ENCODE peak calls at places on chromosome 16, in five cellular contexts. One of them, this sample, is unnamed.

GRCh38 chr16:7185689-7186088 is 147.0 kb upstream of the RBFOX1 start:
- DNase-seq in CD8-positive, alpha-beta T cell: no peak
- DNase-seq in GM06990: no peak
- DNase-seq in cardiac fibroblast: peak; percentile 0
- DNase-seq in right lobe of liver: no peak
- DNase-seq in this sample: no peak

GRCh38 chr16:64736887-64737286 is 385.0 kb downstream of the CDH11 start:
- DNase-seq in GM06990: no peak
- DNase-seq in cardiac fibroblast: no peak
- DNase-seq in right lobe of liver: no peak
- DNase-seq in CD8-positive, alpha-beta T cell: no peak
- DNase-seq in this sample: no peak

GRCh38 chr16:59259074-59259963 is 525.2 kb upstream of the GOT2 start:
- DNase-seq in right lobe of liver: no peak
- DNase-seq in cardiac fibroblast: no peak
- DNase-seq in GM06990: no peak
- DNase-seq in CD8-positive, alpha-beta T cell: no peak
- DNase-seq in this sample: no peak

GRCh38 chr16:75222271-75222783 is 3.5 kb downstream of the CTRB1 start:
- DNase-seq in right lobe of liver: no peak
- DNase-seq in CD8-positive, alpha-beta T cell: no peak
- DNase-seq in cardiac fibroblast: no peak
- DNase-seq in GM06990: no peak
- DNase-seq in this sample: no peak

GRCh38 chr16:88652763-88653065 is 1.9 kb upstream of the CYBA start:
- DNase-seq in GM06990: no peak
- DNase-seq in cardiac fibroblast: no peak
- DNase-seq in right lobe of liver: no peak
- DNase-seq in CD8-positive, alpha-beta T cell: no peak
- DNase-seq in this sample: no peak

GRCh38 chr16:22786691-22787090 is 27.3 kb upstream of the HS3ST2 start:
- DNase-seq in cardiac fibroblast: no peak
- DNase-seq in right lobe of liver: no peak
- DNase-seq in GM06990: no peak
- DNase-seq in CD8-positive, alpha-beta T cell: no peak
- DNase-seq in this sample: no peak

GRCh38 chr16:49472598-49472997 is 99.0 kb downstream of the C16orf78 start:
- DNase-seq in GM06990: no peak
- DNase-seq in right lobe of liver: no peak
- DNase-seq in CD8-positive, alpha-beta T cell: no peak
- DNase-seq in cardiac fibroblast: no peak
- DNase-seq in this sample: no peak

GRCh38 chr16:55035037-55035436 is 104.4 kb downstream of the IRX5 start:
- DNase-seq in right lobe of liver: no peak
- DNase-seq in cardiac fibroblast: peak; percentile 12
- DNase-seq in GM06990: no peak
- DNase-seq in CD8-positive, alpha-beta T cell: no peak
- DNase-seq in this sample: peak; percentile 34

GRCh38 chr16:19108409-19109287 is 5.1 kb upstream of the ITPRIPL2 start:
- DNase-seq in GM06990: no peak
- DNase-seq in cardiac fibroblast: no peak
- DNase-seq in right lobe of liver: no peak
- DNase-seq in CD8-positive, alpha-beta T cell: no peak
- DNase-seq in this sample: peak; percentile 69

GRCh38 chr16:8656376-8656775 is 18.0 kb upstream of the ABAT start:
- DNase-seq in CD8-positive, alpha-beta T cell: no peak
- DNase-seq in GM06990: no peak
- DNase-seq in cardiac fibroblast: no peak
- DNase-seq in right lobe of liver: no peak
- DNase-seq in this sample: no peak

GRCh38 chr16:88595101-88595500 is 24.9 kb downstream of the ZC3H18 start:
- DNase-seq in cardiac fibroblast: no peak
- DNase-seq in right lobe of liver: no peak
- DNase-seq in CD8-positive, alpha-beta T cell: no peak
- DNase-seq in GM06990: no peak
- DNase-seq in this sample: no peak

GRCh38 chr16:50955311-50955710 is 195.8 kb downstream of the SALL1 start:
- DNase-seq in cardiac fibroblast: no peak
- DNase-seq in CD8-positive, alpha-beta T cell: no peak
- DNase-seq in GM06990: no peak
- DNase-seq in right lobe of liver: no peak
- DNase-seq in this sample: no peak

GRCh38 chr16:4652561-4652960 is 27.9 kb downstream of the MGRN1 start:
- DNase-seq in CD8-positive, alpha-beta T cell: no peak
- DNase-seq in right lobe of liver: no peak
- DNase-seq in cardiac fibroblast: no peak
- DNase-seq in GM06990: no peak
- DNase-seq in this sample: no peak

GRCh38 chr16:73572135-73572534 is 524.2 kb upstream of the ZFHX3 start:
- DNase-seq in right lobe of liver: no peak
- DNase-seq in CD8-positive, alpha-beta T cell: no peak
- DNase-seq in GM06990: no peak
- DNase-seq in cardiac fibroblast: no peak
- DNase-seq in this sample: peak; percentile 10

GRCh38 chr16:30000768-30001631 is 5.0 kb downstream of the INO80E start:
- DNase-seq in GM06990: no peak
- DNase-seq in CD8-positive, alpha-beta T cell: no peak
- DNase-seq in right lobe of liver: no peak
- DNase-seq in cardiac fibroblast: no peak
- DNase-seq in this sample: no peak

GRCh38 chr16:72195609-72196008 is 23.7 kb upstream of the PMFBP1 start:
- DNase-seq in CD8-positive, alpha-beta T cell: no peak
- DNase-seq in right lobe of liver: no peak
- DNase-seq in cardiac fibroblast: no peak
- DNase-seq in GM06990: no peak
- DNase-seq in this sample: no peak
- TF ChIP-seq CTCF in CD8-positive, alpha-beta T cell: no peak
- TF ChIP-seq CTCF in right lobe of liver: no peak
- TF ChIP-seq CTCF in cardiac fibroblast: no peak
- TF ChIP-seq CTCF in GM06990: no peak
- TF ChIP-seq CTCF in this sample: no peak

GRCh38 chr16:2054543-2055245 is 6.9 kb downstream of the TSC2 start:
- DNase-seq in right lobe of liver: no peak
- DNase-seq in cardiac fibroblast: no peak
- DNase-seq in CD8-positive, alpha-beta T cell: no peak
- DNase-seq in GM06990: no peak
- DNase-seq in this sample: no peak

GRCh38 chr16:2057438-2057837 is 9.7 kb downstream of the TSC2 start:
- DNase-seq in CD8-positive, alpha-beta T cell: no peak
- DNase-seq in right lobe of liver: no peak
- DNase-seq in cardiac fibroblast: no peak
- DNase-seq in GM06990: no peak
- DNase-seq in this sample: no peak

GRCh38 chr16:2056681-2057407 is 9.1 kb downstream of the TSC2 start:
- DNase-seq in CD8-positive, alpha-beta T cell: no peak
- DNase-seq in GM06990: no peak
- DNase-seq in cardiac fibroblast: no peak
- DNase-seq in right lobe of liver: no peak
- DNase-seq in this sample: no peak

GRCh38 chr16:2053897-2054296 is 6.1 kb downstream of the TSC2 start:
- DNase-seq in CD8-positive, alpha-beta T cell: no peak
- DNase-seq in cardiac fibroblast: no peak
- DNase-seq in right lobe of liver: no peak
- DNase-seq in GM06990: no peak
- DNase-seq in this sample: no peak

GRCh38 chr16:2056077-2056476 is 8.3 kb downstream of the TSC2 start:
- DNase-seq in GM06990: no peak
- DNase-seq in right lobe of liver: peak; percentile 76
- DNase-seq in CD8-positive, alpha-beta T cell: no peak
- DNase-seq in cardiac fibroblast: peak; percentile 45
- DNase-seq in this sample: peak; percentile 16
- TF ChIP-seq CTCF in GM06990: peak; percentile 13
- TF ChIP-seq CTCF in right lobe of liver: peak; percentile 41
- TF ChIP-seq CTCF in CD8-positive, alpha-beta T cell: no peak
- TF ChIP-seq CTCF in cardiac fibroblast: peak; percentile 37
- TF ChIP-seq CTCF in this sample: no peak

DNA sequence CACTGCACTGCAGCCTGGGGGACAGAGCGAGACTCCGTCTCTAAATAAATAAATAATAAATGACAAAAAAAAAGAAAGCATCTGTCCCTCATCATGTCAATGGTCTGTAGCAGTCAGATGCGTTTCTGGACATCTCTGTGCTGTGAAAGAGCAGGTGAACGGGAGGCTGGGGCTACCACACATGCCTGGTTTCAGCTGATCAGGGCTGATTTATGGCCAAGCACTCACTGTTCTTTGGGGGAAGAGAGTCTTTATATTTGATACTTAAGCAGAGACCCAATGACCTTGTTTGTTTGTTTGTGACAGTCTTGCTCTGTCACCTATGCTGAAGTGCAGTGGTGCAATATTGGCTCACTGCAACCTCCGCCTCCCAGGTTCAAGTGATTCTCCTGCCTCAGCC is 17.5 kb downstream of the KIAA0513 start:
- DNase-seq in CD8-positive, alpha-beta T cell: no peak
- DNase-seq in cardiac fibroblast: no peak
- DNase-seq in right lobe of liver: no peak
- DNase-seq in GM06990: no peak
- DNase-seq in this sample: no peak
- TF ChIP-seq CTCF in CD8-positive, alpha-beta T cell: no peak
- TF ChIP-seq CTCF in cardiac fibroblast: no peak
- TF ChIP-seq CTCF in right lobe of liver: no peak
- TF ChIP-seq CTCF in GM06990: no peak
- TF ChIP-seq CTCF in this sample: no peak

GRCh38 chr16:67173808-67174705 is 3.7 kb downstream of the NOL3 start:
- DNase-seq in GM06990: peak; percentile 80
- DNase-seq in CD8-positive, alpha-beta T cell: peak; percentile 41
- DNase-seq in right lobe of liver: peak; percentile 96
- DNase-seq in cardiac fibroblast: peak; percentile 76
- DNase-seq in this sample: peak; percentile 73
- TF ChIP-seq CTCF in GM06990: peak; percentile 28
- TF ChIP-seq CTCF in CD8-positive, alpha-beta T cell: peak; percentile 15
- TF ChIP-seq CTCF in right lobe of liver: peak; percentile 51
- TF ChIP-seq CTCF in cardiac fibroblast: peak; percentile 12
- TF ChIP-seq CTCF in this sample: peak; percentile 18

This sample was measured in GM12865.